ENCODE peak calls at places on chromosome 14, in nine cellular contexts. One of them, this sample, is unnamed.

GRCh38 chr14:99572173-99572999 is 31.6 kb downstream of the CCDC85C start:
- DNase-seq in GM23338: no peak
- DNase-seq in caudate nucleus: no peak
- DNase-seq in stimulated activated CD4-positive, alpha-beta T cell treated with anti-CD3 and anti-CD28 coated beads, Interleukin-2, amount 100 ng/mL, for 4 hours: no peak
- DNase-seq in CD4-positive, alpha-beta T cell: no peak
- DNase-seq in EL: no peak
- DNase-seq in NCI-H2171: peak
- DNase-seq in GM23248: no peak
- DNase-seq in germinal center: no peak
- DNase-seq in this sample: no peak

GRCh38 chr14:73754911-73755360 is 40.8 kb upstream of the PNMA1 start:
- DNase-seq in germinal center: no peak
- DNase-seq in stimulated activated CD4-positive, alpha-beta T cell treated with anti-CD3 and anti-CD28 coated beads, Interleukin-2, amount 100 ng/mL, for 4 hours: no peak
- DNase-seq in CD4-positive, alpha-beta T cell: no peak
- DNase-seq in EL: peak
- DNase-seq in NCI-H2171: no peak
- DNase-seq in GM23248: peak
- DNase-seq in caudate nucleus: no peak
- DNase-seq in GM23338: peak
- DNase-seq in this sample: no peak

GRCh38 chr14:67480011-67480410 is 8.5 kb downstream of the TMEM229B start:
- DNase-seq in caudate nucleus: no peak
- DNase-seq in NCI-H2171: peak
- DNase-seq in EL: no peak
- DNase-seq in GM23338: no peak
- DNase-seq in stimulated activated CD4-positive, alpha-beta T cell treated with anti-CD3 and anti-CD28 coated beads, Interleukin-2, amount 100 ng/mL, for 4 hours: no peak
- DNase-seq in germinal center: no peak
- DNase-seq in GM23248: no peak
- DNase-seq in CD4-positive, alpha-beta T cell: no peak
- DNase-seq in this sample: no peak

GRCh38 chr14:31419179-31420012 is 954 bp downstream of the HEATR5A start:
- DNase-seq in GM23338: no peak
- DNase-seq in EL: peak
- DNase-seq in NCI-H2171: no peak
- DNase-seq in germinal center: no peak
- DNase-seq in stimulated activated CD4-positive, alpha-beta T cell treated with anti-CD3 and anti-CD28 coated beads, Interleukin-2, amount 100 ng/mL, for 4 hours: no peak
- DNase-seq in caudate nucleus: no peak
- DNase-seq in GM23248: peak
- DNase-seq in CD4-positive, alpha-beta T cell: no peak
- DNase-seq in this sample: no peak

GRCh38 chr14:72847721-72848120 is 46.2 kb downstream of the DPF3 start:
- DNase-seq in GM23248: no peak
- DNase-seq in GM23338: peak
- DNase-seq in EL: no peak
- DNase-seq in stimulated activated CD4-positive, alpha-beta T cell treated with anti-CD3 and anti-CD28 coated beads, Interleukin-2, amount 100 ng/mL, for 4 hours: no peak
- DNase-seq in caudate nucleus: no peak
- DNase-seq in CD4-positive, alpha-beta T cell: no peak
- DNase-seq in germinal center: no peak
- DNase-seq in NCI-H2171: no peak
- DNase-seq in this sample: no peak

GRCh38 chr14:38716871-38717270 is 386.2 kb downstream of the SEC23A start:
- DNase-seq in caudate nucleus: no peak
- DNase-seq in GM23338: no peak
- DNase-seq in stimulated activated CD4-positive, alpha-beta T cell treated with anti-CD3 and anti-CD28 coated beads, Interleukin-2, amount 100 ng/mL, for 4 hours: no peak
- DNase-seq in NCI-H2171: peak
- DNase-seq in germinal center: no peak
- DNase-seq in GM23248: no peak
- DNase-seq in CD4-positive, alpha-beta T cell: no peak
- DNase-seq in EL: no peak
- DNase-seq in this sample: no peak

GRCh38 chr14:106083082-106083481 is 556.7 kb downstream of the TMEM121 start:
- DNase-seq in germinal center: no peak
- DNase-seq in CD4-positive, alpha-beta T cell: no peak
- DNase-seq in stimulated activated CD4-positive, alpha-beta T cell treated with anti-CD3 and anti-CD28 coated beads, Interleukin-2, amount 100 ng/mL, for 4 hours: no peak
- DNase-seq in NCI-H2171: no peak
- DNase-seq in caudate nucleus: no peak
- DNase-seq in EL: no peak
- DNase-seq in GM23338: no peak
- DNase-seq in GM23248: no peak
- DNase-seq in this sample: no peak

GRCh38 chr14:98966465-98967162 is 305.4 kb downstream of the BCL11B start:
- DNase-seq in germinal center: no peak
- DNase-seq in EL: no peak
- DNase-seq in stimulated activated CD4-positive, alpha-beta T cell treated with anti-CD3 and anti-CD28 coated beads, Interleukin-2, amount 100 ng/mL, for 4 hours: no peak
- DNase-seq in GM23248: no peak
- DNase-seq in CD4-positive, alpha-beta T cell: no peak
- DNase-seq in caudate nucleus: no peak
- DNase-seq in GM23338: no peak
- DNase-seq in NCI-H2171: no peak
- DNase-seq in this sample: no peak

GRCh38 chr14:27090716-27091115 is 492.9 kb upstream of the NOVA1 start:
- DNase-seq in GM23248: no peak
- DNase-seq in GM23338: no peak
- DNase-seq in EL: no peak
- DNase-seq in CD4-positive, alpha-beta T cell: no peak
- DNase-seq in caudate nucleus: no peak
- DNase-seq in stimulated activated CD4-positive, alpha-beta T cell treated with anti-CD3 and anti-CD28 coated beads, Interleukin-2, amount 100 ng/mL, for 4 hours: no peak
- DNase-seq in germinal center: no peak
- DNase-seq in NCI-H2171: no peak
- DNase-seq in this sample: peak

GRCh38 chr14:72948481-72949138 is 22.3 kb downstream of the DCAF4 start:
- DNase-seq in CD4-positive, alpha-beta T cell: peak
- DNase-seq in stimulated activated CD4-positive, alpha-beta T cell treated with anti-CD3 and anti-CD28 coated beads, Interleukin-2, amount 100 ng/mL, for 4 hours: peak
- DNase-seq in GM23338: peak
- DNase-seq in germinal center: peak
- DNase-seq in GM23248: peak
- DNase-seq in NCI-H2171: peak
- DNase-seq in caudate nucleus: no peak
- DNase-seq in EL: peak
- DNase-seq in this sample: peak

GRCh38 chr14:105168496-105168978 is at the start of gene JAG2:
- DNase-seq in GM23248: peak
- DNase-seq in EL: peak
- DNase-seq in CD4-positive, alpha-beta T cell: peak
- DNase-seq in caudate nucleus: peak
- DNase-seq in NCI-H2171: peak
- DNase-seq in stimulated activated CD4-positive, alpha-beta T cell treated with anti-CD3 and anti-CD28 coated beads, Interleukin-2, amount 100 ng/mL, for 4 hours: peak
- DNase-seq in GM23338: peak
- DNase-seq in germinal center: peak
- DNase-seq in this sample: no peak

GRCh38 chr14:44961151-44961729 is 507 bp downstream of the KLHL28 start:
- DNase-seq in NCI-H2171: peak
- DNase-seq in CD4-positive, alpha-beta T cell: peak
- DNase-seq in germinal center: peak
- DNase-seq in GM23248: peak
- DNase-seq in stimulated activated CD4-positive, alpha-beta T cell treated with anti-CD3 and anti-CD28 coated beads, Interleukin-2, amount 100 ng/mL, for 4 hours: peak
- DNase-seq in EL: peak
- DNase-seq in caudate nucleus: no peak
- DNase-seq in GM23338: peak
- DNase-seq in this sample: peak

GRCh38 chr14:79260406-79260805 is 950.9 kb downstream of the DIO2 start:
- DNase-seq in NCI-H2171: no peak
- DNase-seq in GM23338: no peak
- DNase-seq in caudate nucleus: no peak
- DNase-seq in germinal center: no peak
- DNase-seq in GM23248: no peak
- DNase-seq in EL: no peak
- DNase-seq in CD4-positive, alpha-beta T cell: no peak
- DNase-seq in stimulated activated CD4-positive, alpha-beta T cell treated with anti-CD3 and anti-CD28 coated beads, Interleukin-2, amount 100 ng/mL, for 4 hours: no peak
- DNase-seq in this sample: no peak

GRCh38 chr14:94056579-94057308 is 24.3 kb downstream of the DDX24 start:
- DNase-seq in stimulated activated CD4-positive, alpha-beta T cell treated with anti-CD3 and anti-CD28 coated beads, Interleukin-2, amount 100 ng/mL, for 4 hours: no peak
- DNase-seq in GM23338: no peak
- DNase-seq in caudate nucleus: no peak
- DNase-seq in EL: no peak
- DNase-seq in CD4-positive, alpha-beta T cell: no peak
- DNase-seq in NCI-H2171: no peak
- DNase-seq in germinal center: no peak
- DNase-seq in GM23248: peak
- DNase-seq in this sample: no peak

GRCh38 chr14:105534586-105534985 is 8.2 kb downstream of the TMEM121 start:
- DNase-seq in EL: no peak
- DNase-seq in stimulated activated CD4-positive, alpha-beta T cell treated with anti-CD3 and anti-CD28 coated beads, Interleukin-2, amount 100 ng/mL, for 4 hours: no peak
- DNase-seq in germinal center: no peak
- DNase-seq in GM23338: no peak
- DNase-seq in NCI-H2171: no peak
- DNase-seq in CD4-positive, alpha-beta T cell: no peak
- DNase-seq in caudate nucleus: no peak
- DNase-seq in GM23248: no peak
- DNase-seq in this sample: no peak

GRCh38 chr14:58280954-58281787 is 17.2 kb upstream of the ARID4A start:
- DNase-seq in EL: peak
- DNase-seq in NCI-H2171: no peak
- DNase-seq in CD4-positive, alpha-beta T cell: no peak
- DNase-seq in caudate nucleus: peak
- DNase-seq in GM23248: peak
- DNase-seq in germinal center: peak
- DNase-seq in GM23338: no peak
- DNase-seq in stimulated activated CD4-positive, alpha-beta T cell treated with anti-CD3 and anti-CD28 coated beads, Interleukin-2, amount 100 ng/mL, for 4 hours: no peak
- DNase-seq in this sample: peak

This sample was measured in NB4.